ENCODE peak calls at places on chromosomes 3 and 15, in four cellular contexts. One of them, this sample, is unnamed.

GRCh38 chr15:78049691-78050440 is 27.6 kb downstream of the TBC1D2B start:
- DNase-seq in breast epithelium: no peak
- DNase-seq in GM12891: peak; percentile 35
- DNase-seq in K562: no peak
- DNase-seq in this sample: peak; percentile 43

GRCh38 chr15:52144656-52145055 is 32.1 kb upstream of the BCL2L10 start:
- DNase-seq in breast epithelium: no peak
- DNase-seq in GM12891: no peak
- DNase-seq in K562: no peak
- DNase-seq in this sample: no peak

GRCh38 chr3:185629554-185630181 is 43.6 kb downstream of the SENP2 start:
- DNase-seq in GM12891: no peak
- DNase-seq in breast epithelium: no peak
- DNase-seq in K562: no peak
- DNase-seq in this sample: no peak

GRCh38 chr3:11803977-11804903 is 42.4 kb downstream of the TAMM41 start:
- DNase-seq in breast epithelium: peak; percentile 24
- DNase-seq in K562: peak; percentile 61
- DNase-seq in GM12891: peak; percentile 43
- DNase-seq in this sample: peak; percentile 41

GRCh38 chr15:80527961-80528360 is 123.8 kb downstream of the ARNT2 start:
- DNase-seq in K562: no peak
- DNase-seq in breast epithelium: no peak
- DNase-seq in GM12891: no peak
- DNase-seq in this sample: no peak

GRCh38 chr15:99057020-99057419 is 47.9 kb upstream of the SYNM start:
- DNase-seq in breast epithelium: no peak
- DNase-seq in K562: no peak
- DNase-seq in GM12891: no peak
- DNase-seq in this sample: no peak

GRCh38 chr15:60620707-60621106 is 141.8 kb upstream of the ICE2 start:
- DNase-seq in GM12891: no peak
- DNase-seq in breast epithelium: no peak
- DNase-seq in K562: no peak
- DNase-seq in this sample: no peak

GRCh38 chr3:197554196-197554561 is 1.6 kb downstream of the BDH1 start:
- DNase-seq in GM12891: no peak
- DNase-seq in K562: no peak
- DNase-seq in breast epithelium: no peak
- DNase-seq in this sample: no peak

GRCh38 chr3:144556392-144556791 is 584.8 kb downstream of the DIPK2A start:
- DNase-seq in GM12891: peak; percentile 1
- DNase-seq in breast epithelium: no peak
- DNase-seq in K562: peak; percentile 5
- DNase-seq in this sample: no peak

GRCh38 chr15:66625974-66626373 is 60.2 kb upstream of the LCTL start:
- DNase-seq in breast epithelium: no peak
- DNase-seq in K562: no peak
- DNase-seq in GM12891: no peak
- DNase-seq in this sample: no peak

GRCh38 chr3:42166214-42166613 is 75.1 kb downstream of the TRAK1 start:
- DNase-seq in K562: no peak
- DNase-seq in breast epithelium: no peak
- DNase-seq in GM12891: no peak
- DNase-seq in this sample: no peak

GRCh38 chr3:129701161-129701560 is 94.7 kb upstream of the PLXND1 start:
- DNase-seq in GM12891: no peak
- DNase-seq in breast epithelium: no peak
- DNase-seq in K562: no peak
- DNase-seq in this sample: no peak

GRCh38 chr15:69804786-69805185 is 292.9 kb downstream of the TLE3 start:
- DNase-seq in breast epithelium: no peak
- DNase-seq in GM12891: no peak
- DNase-seq in K562: no peak
- DNase-seq in this sample: no peak

GRCh38 chr3:169668081-169668956 is 4.8 kb upstream of the MECOM start:
- DNase-seq in breast epithelium: no peak
- DNase-seq in K562: no peak
- DNase-seq in GM12891: no peak
- DNase-seq in this sample: no peak

GRCh38 chr15:65818927-65819562 is 27.0 kb upstream of the DENND4A start:
- DNase-seq in breast epithelium: no peak
- DNase-seq in K562: no peak
- DNase-seq in GM12891: no peak
- DNase-seq in this sample: no peak

GRCh38 chr15:71448688-71449114 is 333.4 kb downstream of the THSD4 start:
- DNase-seq in GM12891: no peak
- DNase-seq in breast epithelium: peak; percentile 50
- DNase-seq in K562: peak; percentile 19
- DNase-seq in this sample: no peak

GRCh38 chr3:159765025-159765859 is 223.4 kb upstream of the IL12A start:
- DNase-seq in GM12891: no peak
- DNase-seq in breast epithelium: peak; percentile 93
- DNase-seq in K562: no peak
- DNase-seq in this sample: peak; percentile 15

GRCh38 chr3:77256584-77257488 is 216.9 kb downstream of the ROBO2 start:
- DNase-seq in breast epithelium: no peak
- DNase-seq in K562: no peak
- DNase-seq in GM12891: no peak
- DNase-seq in this sample: no peak

GRCh38 chr15:59298255-59298856 is 74.3 kb downstream of the MYO1E start:
- DNase-seq in breast epithelium: no peak
- DNase-seq in K562: no peak
- DNase-seq in GM12891: peak; percentile 28
- DNase-seq in this sample: peak; percentile 37

GRCh38 chr3:186598108-186598784 is 14.6 kb upstream of the AHSG start:
- DNase-seq in GM12891: no peak
- DNase-seq in K562: no peak
- DNase-seq in breast epithelium: no peak
- DNase-seq in this sample: no peak

GRCh38 chr3:161989012-161989411 is 492.4 kb downstream of the OTOL1 start:
- DNase-seq in breast epithelium: no peak
- DNase-seq in K562: no peak
- DNase-seq in GM12891: no peak
- DNase-seq in this sample: no peak

GRCh38 chr3:117526485-117527079 is 817.0 kb downstream of the TUSC7 start:
- DNase-seq in GM12891: no peak
- DNase-seq in breast epithelium: no peak
- DNase-seq in K562: peak; percentile 2
- DNase-seq in this sample: no peak

GRCh38 chr3:32399030-32399620 is 7.5 kb downstream of the CMTM7 start:
- DNase-seq in breast epithelium: no peak
- DNase-seq in K562: peak; percentile 58
- DNase-seq in GM12891: no peak
- DNase-seq in this sample: no peak

GRCh38 chr3:170802164-170803151 is 67.5 kb downstream of the RPL22L1 start:
- DNase-seq in K562: no peak
- DNase-seq in GM12891: no peak
- DNase-seq in breast epithelium: peak; percentile 21
- DNase-seq in this sample: no peak

GRCh38 chr3:13189639-13190375 is 116.6 kb upstream of the IQSEC1 start:
- DNase-seq in breast epithelium: no peak
- DNase-seq in K562: peak; percentile 35
- DNase-seq in GM12891: no peak
- DNase-seq in this sample: no peak

GRCh38 chr3:51622868-51623267 is 48.2 kb upstream of the TEX264 start:
- DNase-seq in K562: no peak
- DNase-seq in breast epithelium: no peak
- DNase-seq in GM12891: no peak
- DNase-seq in this sample: no peak

GRCh38 chr15:60760646-60761504 is 281.9 kb upstream of the ICE2 start:
- DNase-seq in breast epithelium: no peak
- DNase-seq in GM12891: no peak
- DNase-seq in K562: no peak
- DNase-seq in this sample: no peak

GRCh38 chr15:58062983-58063382 is 2.5 kb downstream of the ALDH1A2 start:
- DNase-seq in GM12891: no peak
- DNase-seq in K562: no peak
- DNase-seq in breast epithelium: no peak
- DNase-seq in this sample: no peak

GRCh38 chr15:58063612-58064011 is 1.9 kb downstream of the ALDH1A2 start:
- DNase-seq in K562: no peak
- DNase-seq in GM12891: no peak
- DNase-seq in breast epithelium: no peak
- DNase-seq in this sample: no peak

GRCh38 chr15:58065011-58065444 is 483 bp downstream of the ALDH1A2 start:
- DNase-seq in K562: peak; percentile 30
- DNase-seq in GM12891: no peak
- DNase-seq in breast epithelium: no peak
- DNase-seq in this sample: no peak

GRCh38 chr15:58065445-58066041 is at the start of gene ALDH1A2:
- DNase-seq in breast epithelium: no peak
- DNase-seq in GM12891: no peak
- DNase-seq in K562: peak; percentile 89
- DNase-seq in this sample: no peak

DNA sequence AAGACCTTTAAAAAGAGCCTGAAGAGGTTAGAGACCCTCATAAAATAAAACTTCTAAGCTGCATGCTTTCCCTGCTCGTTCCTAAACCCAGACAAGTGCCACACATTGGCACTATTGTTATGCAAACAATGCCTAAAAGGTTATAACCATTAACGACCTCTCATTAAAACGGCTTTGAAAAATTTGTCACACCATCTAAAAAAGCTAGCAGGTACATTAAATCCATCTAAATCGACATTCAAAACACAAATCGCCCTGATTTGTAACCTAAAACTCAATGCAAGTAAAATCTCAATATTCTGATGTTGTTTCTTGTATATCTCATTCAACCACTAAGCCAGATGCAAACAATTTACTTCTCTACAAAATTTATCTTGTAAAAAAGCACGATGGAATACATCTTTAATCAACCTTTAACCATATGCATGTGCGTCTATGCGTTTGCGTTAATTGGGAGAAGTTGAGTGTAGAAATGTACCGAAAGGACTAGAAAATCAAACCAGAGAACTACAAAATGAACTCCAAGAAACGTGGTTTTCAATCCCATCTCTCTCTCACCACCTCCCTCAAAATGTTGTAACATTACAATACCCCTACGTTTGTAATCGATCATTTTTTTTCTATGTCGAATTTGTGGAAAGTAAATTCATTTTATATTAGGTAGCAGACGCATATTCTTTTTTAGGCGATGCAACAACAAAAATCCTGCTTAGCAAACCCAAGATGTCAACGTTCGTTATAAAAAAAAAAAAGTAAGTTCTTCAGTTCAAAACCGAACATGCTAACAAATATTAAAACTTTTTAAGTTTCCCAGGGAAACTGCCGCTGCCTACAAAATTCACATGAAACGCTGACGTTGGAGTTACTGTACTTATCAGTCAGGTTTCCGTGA is 1.1 kb downstream of the ALDH1A2 start:
- DNase-seq in K562: no peak
- DNase-seq in GM12891: no peak
- DNase-seq in breast epithelium: no peak
- DNase-seq in this sample: no peak
- TF ChIP-seq POLR2AphosphoS5 in K562: no peak
- TF ChIP-seq POLR2AphosphoS5 in GM12891: no peak
- TF ChIP-seq POLR2AphosphoS5 in breast epithelium: no peak
- TF ChIP-seq POLR2AphosphoS5 in this sample: no peak

DNA sequence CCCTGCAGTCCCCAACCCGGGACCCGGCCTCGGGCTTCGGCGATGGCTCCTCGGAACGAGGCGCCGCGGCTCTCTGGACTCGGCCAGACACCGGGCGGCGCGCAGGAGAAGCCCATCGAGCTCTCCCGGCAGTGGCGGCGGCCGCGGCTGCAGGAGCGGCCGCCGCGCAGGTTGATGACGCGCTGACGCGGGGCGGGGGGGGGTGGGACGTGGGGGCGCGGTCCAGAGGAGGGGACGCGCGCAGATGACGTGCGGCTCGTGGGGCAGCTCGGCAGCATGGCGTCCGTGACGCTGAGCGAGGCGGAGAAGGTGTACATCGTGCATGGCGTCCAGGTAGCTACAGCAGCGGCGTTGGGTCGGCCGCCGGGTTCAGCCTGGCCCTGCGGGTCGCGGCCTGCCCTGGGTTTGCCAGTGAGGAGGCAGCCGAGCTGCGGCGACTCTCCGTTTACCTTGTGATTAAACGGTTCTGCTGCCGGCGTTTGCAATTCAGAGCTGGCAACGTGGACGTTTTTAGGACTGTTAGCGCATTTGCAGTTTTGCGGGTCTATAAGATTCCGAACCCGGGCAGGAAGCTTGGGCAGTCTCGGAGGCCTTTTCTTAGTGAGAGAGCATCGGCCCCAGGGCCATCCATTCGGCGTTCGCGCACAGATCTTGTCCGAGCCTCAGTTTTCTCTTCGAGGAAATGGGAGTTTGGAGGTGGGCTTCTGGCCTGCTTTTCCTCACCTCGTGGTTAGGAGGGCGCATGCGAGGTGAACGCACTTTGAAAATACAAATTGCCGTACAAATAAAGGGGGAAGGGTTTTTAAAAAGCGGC is at the start of the genes EXOSC7 and ZDHHC3:
- DNase-seq in K562: peak; percentile 98
- DNase-seq in breast epithelium: peak; percentile 80
- DNase-seq in GM12891: peak; percentile 86
- DNase-seq in this sample: peak; percentile 89
- TF ChIP-seq POLR2A in K562: peak; percentile 92
- TF ChIP-seq POLR2A in breast epithelium: peak; percentile 15
- TF ChIP-seq POLR2A in GM12891: peak; percentile 95
- TF ChIP-seq POLR2A in this sample: peak; percentile 96

GRCh38 chr15:64155802-64156651 is 4.5 kb downstream of the SNX22 start:
- DNase-seq in K562: no peak
- DNase-seq in GM12891: no peak
- DNase-seq in breast epithelium: no peak
- DNase-seq in this sample: no peak
- TF ChIP-seq POLR2AphosphoS5 in K562: no peak
- TF ChIP-seq POLR2AphosphoS5 in GM12891: peak; percentile 33
- TF ChIP-seq POLR2AphosphoS5 in breast epithelium: no peak
- TF ChIP-seq POLR2AphosphoS5 in this sample: peak; percentile 75

DNA sequence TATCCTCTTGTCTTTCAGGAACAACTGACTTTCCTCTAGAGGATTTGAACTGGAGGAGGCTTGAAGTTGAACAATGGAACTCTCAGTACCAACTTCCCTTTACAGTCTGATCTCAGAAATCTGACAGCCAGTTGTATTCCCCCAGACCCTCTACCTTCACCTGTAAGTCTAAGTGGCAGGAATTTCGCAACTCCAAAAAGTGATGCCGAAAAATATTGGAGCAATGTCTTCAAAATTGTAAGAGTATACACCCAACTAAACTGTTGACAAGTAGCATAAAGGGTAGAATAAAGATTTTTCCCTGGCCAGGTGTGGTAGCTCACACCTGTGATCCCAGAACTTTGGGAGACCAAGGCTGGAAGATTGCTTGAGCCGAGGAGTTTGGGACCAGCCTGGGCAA is 69.1 kb upstream of the CFAP20DC start:
- DNase-seq in GM12891: no peak
- DNase-seq in breast epithelium: no peak
- DNase-seq in K562: no peak
- DNase-seq in this sample: no peak
- TF ChIP-seq POLR2A in GM12891: no peak
- TF ChIP-seq POLR2A in breast epithelium: no peak
- TF ChIP-seq POLR2A in K562: no peak
- TF ChIP-seq POLR2A in this sample: no peak